ENCODE peak calls at places on chromosomes 13 and 19, in five cellular contexts. P is tibial artery, B is stomach, X is cerebellar cortex, M is anterior cingulate cortex. V is an unnamed sample.

GRCh38 chr19:17309962-17310461 is 649 bp downstream of the DDA1 start:
- DNase-seq in B (no peak), X (no peak), P (no peak), M (no peak), V (no peak)

GRCh38 chr19:43872547-43873336 is 45.6 kb downstream of the ZNF283 start:
- DNase-seq in M (no peak), P (no peak), X (no peak), B (no peak), V (no peak)

GRCh38 chr19:6723108-6723618 is 2.7 kb upstream of the C3 start:
- DNase-seq in P (peak), M (no peak), X (no peak), B (no peak), V (no peak)

GRCh38 chr19:33621811-33622504 is at the start of gene CHST8:
- DNase-seq in P (no peak), M (no peak), B (peak), X (peak), V (no peak)

GRCh38 chr19:54792814-54793213 is 10.6 kb upstream of the KIR2DL4 start:
- DNase-seq in P (no peak), M (no peak), B (no peak), X (no peak), V (no peak)

GRCh38 chr19:41657157-41657556 is 30.3 kb upstream of the CEACAM4 start:
- DNase-seq in P (no peak), X (no peak), M (no peak), B (no peak), V (no peak)

GRCh38 chr13:44734204-44734707 is 158.1 kb upstream of the TSC22D1 start:
- DNase-seq in P (no peak), M (no peak), X (no peak), B (peak), V (no peak)

GRCh38 chr13:49657241-49657641 is 28.9 kb downstream of the ARL11 start:
- DNase-seq in P (no peak), M (no peak), B (no peak), X (no peak), V (no peak)

GRCh38 chr13:23788459-23788858 is 100.7 kb downstream of the MIPEP start:
- DNase-seq in B (no peak), P (no peak), M (no peak), X (no peak), V (no peak)

GRCh38 chr13:109058071-109058470 is 428.7 kb downstream of the MYO16 start:
- DNase-seq in B (no peak), P (no peak), M (no peak), X (no peak), V (no peak)

GRCh38 chr19:28823338-28823961 is 389.5 kb downstream of the UQCRFS1 start:
- DNase-seq in X (no peak), B (no peak), M (no peak), P (no peak), V (no peak)

GRCh38 chr19:41023193-41023592 is 32.1 kb downstream of the CYP2B6 start:
- DNase-seq in X (peak), M (no peak), B (no peak), P (no peak), V (no peak)

GRCh38 chr19:40154121-40154680 is 37.0 kb upstream of the MAP3K10 start:
- DNase-seq in X (no peak), M (no peak), B (no peak), P (no peak), V (no peak)

GRCh38 chr19:50861496-50862286 is 7.0 kb downstream of the KLK3 start:
- DNase-seq in M (no peak), B (no peak), X (no peak), P (no peak), V (no peak)

GRCh38 chr13:81388400-81388799 is 1047.5 kb upstream of the SPRY2 start:
- DNase-seq in P (no peak), M (no peak), B (no peak), X (no peak), V (no peak)

V was measured in posterior cingulate gyrus.